ENCODE peak calls at places on chromosomes 11 and 22, in nine cellular contexts. C is NB4; D is lung; A is PC-9; G is neural progenitor cell; Y is MG63; Q is GM06990; I is astrocyte of the cerebellum; W is naive thymus-derived CD4-positive, alpha-beta T cell. X is an unnamed sample.

GRCh38 chr22:25134028-25134427 is 65.6 kb upstream of the CRYBB3 start:
- DNase-seq in C (no peak), D (peak), A (peak), G (no peak), Y (peak), Q (no peak), I (no peak), W (no peak), X (no peak)

GRCh38 chr11:36500315-36500721 is 9.8 kb downstream of the TRAF6 start:
- DNase-seq in C (peak), D (no peak), A (peak), G (peak), Y (peak), Q (peak), I (peak), W (no peak), X (no peak)

GRCh38 chr11:121754603-121755002 is 301.8 kb upstream of the SORL1-AS1 start:
- DNase-seq in C (no peak), D (no peak), A (no peak), G (no peak), Y (no peak), Q (no peak), I (no peak), W (no peak), X (no peak)

GRCh38 chr11:2574043-2574552 is 125.7 kb downstream of the KCNQ1OT1 start:
- DNase-seq in C (no peak), D (no peak), A (no peak), G (no peak), Y (no peak), Q (no peak), I (no peak), W (no peak), X (no peak)

GRCh38 chr11:72970557-72971118 is 156.4 kb downstream of the ATG16L2 start:
- DNase-seq in C (no peak), D (no peak), A (no peak), G (no peak), Y (no peak), Q (no peak), I (no peak), W (no peak), X (no peak)

GRCh38 chr22:43007519-43008102 is 7.3 kb downstream of the PACSIN2 start:
- DNase-seq in C (peak), D (peak), A (no peak), G (no peak), Y (peak), Q (no peak), I (no peak), W (no peak), X (peak)

GRCh38 chr11:87033561-87033960 is 4.2 kb upstream of the TMEM135 start:
- DNase-seq in C (no peak), D (no peak), A (no peak), G (no peak), Y (no peak), Q (no peak), I (no peak), W (no peak), X (no peak)

GRCh38 chr11:114448749-114449484 is 9.7 kb downstream of the REXO2 start:
- DNase-seq in C (no peak), D (no peak), A (no peak), G (no peak), Y (no peak), Q (no peak), I (no peak), W (no peak), X (no peak)

GRCh38 chr11:80297808-80298460 is 857.1 kb upstream of the TENM4 start:
- DNase-seq in C (no peak), D (no peak), A (peak), G (no peak), Y (peak), Q (no peak), I (peak), W (no peak), X (no peak)

GRCh38 chr11:83441171-83441570 is 155.0 kb upstream of the CCDC90B start:
- DNase-seq in C (no peak), D (no peak), A (no peak), G (no peak), Y (no peak), Q (no peak), I (no peak), W (no peak), X (no peak)

GRCh38 chr11:82906931-82907330 is 5.4 kb downstream of the DDIAS start:
- DNase-seq in C (no peak), D (no peak), A (peak), G (no peak), Y (no peak), Q (no peak), I (no peak), W (no peak), X (no peak)

GRCh38 chr11:27317751-27318150 is 45.3 kb downstream of the CCDC34 start:
- DNase-seq in C (peak), D (no peak), A (no peak), G (no peak), Y (peak), Q (no peak), I (no peak), W (no peak), X (no peak)

GRCh38 chr11:115269193-115269592 is 235.0 kb downstream of the CADM1 start:
- DNase-seq in C (no peak), D (no peak), A (peak), G (no peak), Y (no peak), Q (no peak), I (no peak), W (no peak), X (no peak)

GRCh38 chr11:75346912-75347647 is 4.4 kb downstream of the ARRB1 start:
- DNase-seq in C (no peak), D (peak), A (no peak), G (no peak), Y (peak), Q (no peak), I (no peak), W (no peak), X (no peak)

GRCh38 chr11:75474240-75474639 is 41.2 kb upstream of the KLHL35 start:
- DNase-seq in C (peak), D (no peak), A (no peak), G (no peak), Y (no peak), Q (peak), I (no peak), W (no peak), X (no peak)

GRCh38 chr22:48760481-48761238 is 1067.0 kb downstream of the BRD1 start:
- DNase-seq in C (no peak), D (peak), A (no peak), G (no peak), Y (no peak), Q (no peak), I (no peak), W (no peak), X (no peak)

GRCh38 chr22:36366291-36366708 is 21.5 kb downstream of the MYH9 start:
- DNase-seq in C (peak), D (no peak), A (peak), G (no peak), Y (no peak), Q (no peak), I (no peak), W (no peak), X (no peak)

GRCh38 chr11:33633251-33634003 is 67.2 kb downstream of the C11orf91 start:
- DNase-seq in C (no peak), D (no peak), A (peak), G (no peak), Y (peak), Q (no peak), I (peak), W (no peak), X (peak)

GRCh38 chr11:104164028-104164520 is at the start of gene PDGFD:
- DNase-seq in C (peak), D (peak), A (peak), G (peak), Y (peak), Q (peak), I (peak), W (peak), X (no peak)

GRCh38 chr11:57634311-57634710 is 15.4 kb downstream of the YPEL4 start:
- DNase-seq in C (no peak), D (no peak), A (no peak), G (no peak), Y (no peak), Q (no peak), I (no peak), W (no peak), X (no peak)

GRCh38 chr22:46380581-46380980 is 45.1 kb downstream of the TRMU start:
- DNase-seq in C (no peak), D (no peak), A (no peak), G (no peak), Y (no peak), Q (no peak), I (no peak), W (no peak), X (no peak)

GRCh38 chr11:92253945-92254344 is 29.3 kb downstream of the FAT3 start:
- DNase-seq in C (peak), D (no peak), A (no peak), G (no peak), Y (no peak), Q (no peak), I (no peak), W (no peak), X (no peak)

GRCh38 chr11:12287009-12287373 is 90.4 kb upstream of the PARVA start:
- DNase-seq in C (no peak), D (peak), A (peak), G (no peak), Y (peak), Q (no peak), I (peak), W (no peak), X (no peak)

GRCh38 chr11:62497132-62497915 is 49.3 kb downstream of the AHNAK start:
- DNase-seq in C (peak), D (no peak), A (peak), G (peak), Y (peak), Q (no peak), I (no peak), W (peak), X (peak)

GRCh38 chr22:23677701-23677995 is 13.2 kb upstream of the RGL4 start:
- DNase-seq in C (no peak), D (no peak), A (no peak), G (no peak), Y (no peak), Q (no peak), I (no peak), W (no peak), X (peak)

GRCh38 chr22:45235851-45236342 is 4.8 kb downstream of the KIAA0930 start:
- DNase-seq in C (no peak), D (no peak), A (no peak), G (no peak), Y (no peak), Q (peak), I (no peak), W (no peak), X (no peak)

GRCh38 chr22:33882991-33883390 is 37.3 kb downstream of the LARGE1 start:
- DNase-seq in C (peak), D (no peak), A (no peak), G (no peak), Y (no peak), Q (no peak), I (no peak), W (no peak), X (no peak)

GRCh38 chr11:59600234-59600633 is 15.3 kb downstream of the OSBP start:
- DNase-seq in C (no peak), D (no peak), A (no peak), G (no peak), Y (no peak), Q (no peak), I (no peak), W (no peak), X (no peak)

GRCh38 chr11:115470928-115471327 is 33.3 kb downstream of the CADM1 start:
- DNase-seq in C (no peak), D (no peak), A (no peak), G (no peak), Y (no peak), Q (no peak), I (no peak), W (no peak), X (no peak)

GRCh38 chr11:32829680-32830412 is at the start of gene PRRG4:
- DNase-seq in C (peak), D (peak), A (peak), G (peak), Y (peak), Q (peak), I (no peak), W (peak), X (peak)

GRCh38 chr11:88288560-88288959 is 49.0 kb downstream of the CTSC start:
- DNase-seq in C (no peak), D (no peak), A (no peak), G (no peak), Y (no peak), Q (no peak), I (no peak), W (no peak), X (no peak)

GRCh38 chr11:76603202-76603601 is 67.3 kb downstream of the LRRC32 start:
- DNase-seq in C (no peak), D (no peak), A (no peak), G (no peak), Y (no peak), Q (no peak), I (no peak), W (no peak), X (no peak)

GRCh38 chr22:49934144-49934890 is 15.9 kb downstream of the CRELD2 start:
- DNase-seq in C (peak), D (peak), A (peak), G (no peak), Y (peak), Q (no peak), I (no peak), W (peak), X (no peak)

GRCh38 chr22:50218996-50219727 is 18.4 kb downstream of the SELENOO start:
- DNase-seq in C (peak), D (peak), A (no peak), G (no peak), Y (peak), Q (no peak), I (peak), W (no peak), X (peak)

GRCh38 chr22:37930270-37930951 is 23.0 kb downstream of the C22orf23 start:
- DNase-seq in C (peak), D (no peak), A (no peak), G (peak), Y (no peak), Q (no peak), I (no peak), W (no peak), X (no peak)

GRCh38 chr22:22877523-22878210 is 9.9 kb upstream of the IGLL5 start:
- DNase-seq in C (peak), D (no peak), A (no peak), G (peak), Y (peak), Q (no peak), I (no peak), W (peak), X (peak)

GRCh38 chr11:63760487-63761079 is 8.0 kb downstream of the ZFTA start:
- DNase-seq in C (no peak), D (no peak), A (no peak), G (peak), Y (no peak), Q (no peak), I (no peak), W (no peak), X (no peak)

GRCh38 chr11:6630632-6631291 is 11.5 kb upstream of the TPP1 start:
- DNase-seq in C (no peak), D (no peak), A (no peak), G (no peak), Y (no peak), Q (no peak), I (no peak), W (no peak), X (no peak)
- H3K4me3 ChIP-seq in C (no peak), D (no peak), A (no peak), G (peak), Y (no peak), Q (no peak), I (no peak), W (no peak), X (peak)

DNA sequence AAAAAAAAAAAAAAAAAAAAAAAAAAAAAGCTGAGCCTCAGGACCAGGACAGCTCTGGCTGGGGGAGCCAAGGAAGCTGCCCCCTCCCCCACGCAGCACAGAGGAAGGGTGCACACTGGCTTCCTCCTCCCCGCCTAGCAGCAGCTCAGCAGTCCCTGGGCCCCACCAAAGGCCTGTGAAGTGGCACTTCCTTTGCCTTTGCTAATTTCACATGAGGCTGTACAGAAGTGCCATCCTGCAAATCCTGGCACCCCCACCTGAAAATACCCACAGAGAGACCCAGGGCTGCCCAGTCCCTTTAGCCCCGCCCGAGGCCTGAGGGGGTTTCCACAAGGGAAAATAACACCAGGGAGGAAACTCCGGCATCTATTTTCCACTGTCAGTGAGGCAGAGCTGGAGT is 3.9 kb downstream of the RHOG start:
- DNase-seq in C (peak), D (no peak), A (no peak), G (no peak), Y (no peak), Q (no peak), I (no peak), W (peak), X (no peak)
- H3K4me3 ChIP-seq in C (peak), D (no peak), A (no peak), G (no peak), Y (no peak), Q (peak), I (no peak), W (peak), X (no peak)

GRCh38 chr11:134275534-134276395 is at the start of gene GLB1L3:
- DNase-seq in C (no peak), D (no peak), A (no peak), G (peak), Y (peak), Q (peak), I (no peak), W (peak), X (peak)
- H3K4me3 ChIP-seq in C (no peak), D (no peak), A (no peak), G (peak), Y (peak), Q (peak), I (peak), W (peak), X (peak)

GRCh38 chr11:43987384-43988039 is 45.1 kb downstream of the C11orf96 start:
- DNase-seq in C (no peak), D (peak), A (no peak), G (no peak), Y (peak), Q (no peak), I (peak), W (no peak), X (no peak)

GRCh38 chr11:43989162-43989961 is 46.9 kb downstream of the C11orf96 start:
- DNase-seq in C (no peak), D (no peak), A (no peak), G (no peak), Y (peak), Q (no peak), I (no peak), W (no peak), X (no peak)

GRCh38 chr11:43986327-43986726 is 43.9 kb downstream of the C11orf96 start:
- DNase-seq in C (no peak), D (no peak), A (no peak), G (no peak), Y (no peak), Q (no peak), I (no peak), W (no peak), X (no peak)

GRCh38 chr11:43986881-43987280 is 44.4 kb downstream of the C11orf96 start:
- DNase-seq in C (no peak), D (no peak), A (no peak), G (no peak), Y (no peak), Q (no peak), I (no peak), W (no peak), X (no peak)

GRCh38 chr11:43988040-43988793 is 45.8 kb downstream of the C11orf96 start:
- DNase-seq in C (no peak), D (no peak), A (no peak), G (no peak), Y (no peak), Q (no peak), I (peak), W (no peak), X (peak)
- H3K4me3 ChIP-seq in C (no peak), D (no peak), A (no peak), G (no peak), Y (no peak), Q (no peak), I (no peak), W (no peak), X (no peak)

DNA sequence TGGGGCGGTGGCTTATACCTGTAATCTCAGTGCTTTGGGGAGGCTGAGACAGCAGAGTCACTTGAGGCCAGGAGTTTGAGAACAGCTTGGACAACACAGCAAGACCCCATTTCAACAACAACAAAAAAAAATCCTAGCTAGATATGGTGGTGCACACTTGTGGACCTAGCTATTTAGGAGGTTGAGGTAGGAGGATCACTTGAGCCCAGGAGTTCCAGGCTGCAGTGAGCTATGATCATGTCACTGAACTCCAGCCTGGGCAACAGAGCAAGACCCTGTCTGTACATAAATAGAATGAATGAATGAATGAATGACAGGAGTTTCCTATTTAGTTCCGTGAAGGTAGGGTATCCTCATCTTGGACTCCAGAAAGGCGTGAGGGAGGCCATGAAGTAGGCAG is 107.0 kb downstream of the OSBP2 start:
- DNase-seq in C (no peak), D (no peak), A (no peak), G (no peak), Y (no peak), Q (no peak), I (no peak), W (no peak), X (no peak)
- H3K4me3 ChIP-seq in C (no peak), D (no peak), A (peak), G (no peak), Y (no peak), Q (no peak), I (no peak), W (no peak), X (no peak)

GRCh38 chr11:118878187-118878586 is 5.5 kb upstream of the CXCR5 start:
- DNase-seq in C (no peak), D (no peak), A (peak), G (no peak), Y (no peak), Q (no peak), I (no peak), W (peak), X (no peak)
- H3K4me3 ChIP-seq in C (no peak), D (no peak), A (no peak), G (no peak), Y (no peak), Q (no peak), I (no peak), W (peak), X (no peak)

DNA sequence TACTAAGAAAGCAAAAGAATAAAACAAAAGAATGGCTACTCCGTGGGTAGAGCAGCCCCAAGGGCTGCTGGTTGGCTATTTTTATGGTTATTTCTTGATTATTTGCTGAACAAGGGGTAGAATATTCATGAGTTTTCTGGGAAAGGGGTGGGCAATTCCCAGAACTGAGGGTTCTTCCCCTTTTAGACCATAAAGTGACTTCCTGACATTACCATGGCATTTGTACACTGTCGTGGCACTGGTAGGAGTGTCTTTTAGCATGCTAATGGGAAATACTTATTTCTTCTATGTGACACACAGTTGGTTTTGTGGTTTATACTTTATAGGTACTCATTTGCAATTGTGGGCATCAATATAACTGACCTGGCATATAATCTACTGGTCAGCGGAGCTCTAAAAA is 56.2 kb downstream of the SLN start:
- DNase-seq in C (no peak), D (peak), A (no peak), G (no peak), Y (no peak), Q (no peak), I (no peak), W (no peak), X (no peak)
- H3K4me3 ChIP-seq in C (no peak), D (no peak), A (no peak), G (no peak), Y (peak), Q (no peak), I (no peak), W (no peak), X (no peak)